ENCODE peak calls at places on chromosomes 1 and 21, in ten cellular contexts. L is BJ; W is stimulated activated CD8-positive, alpha-beta memory T cell treated with anti-CD3 and anti-CD28 coated beads, Interleukin-2, amount 100 ng/mL, for 48 hours; V is cardiac fibroblast; X is activated T-cell treated with anti-CD3 and anti-CD28 coated beads for 4 hours; K is mesothelial cell of epicardium; Z is NCI-H2029; M is EL; U is retina; O is type B pancreatic cell. I is an unnamed sample.

GRCh38 chr1:47533176-47534039 is 95.6 kb downstream of the FOXD2 start:
- DNase-seq in L (peak), W (no peak), V (peak), X (no peak), K (peak), Z (no peak), M (peak), U (peak), O (peak), I (no peak)

GRCh38 chr1:156021954-156022353 is 1.2 kb upstream of the SSR2 start:
- DNase-seq in L (no peak), W (no peak), V (no peak), X (no peak), K (no peak), Z (no peak), M (no peak), U (no peak), O (no peak), I (no peak)

GRCh38 chr1:4745560-4745959 is 91.2 kb downstream of the AJAP1 start:
- DNase-seq in L (no peak), W (no peak), V (no peak), X (no peak), K (no peak), Z (no peak), M (no peak), U (no peak), O (no peak), I (no peak)

GRCh38 chr1:114235956-114236355 is 82.3 kb upstream of the SYT6 start:
- DNase-seq in L (no peak), W (no peak), V (no peak), X (no peak), K (no peak), Z (peak), M (no peak), U (no peak), O (no peak), I (peak)

GRCh38 chr1:17009706-17010105 is 2.0 kb downstream of the ATP13A2 start:
- DNase-seq in L (no peak), W (no peak), V (no peak), X (no peak), K (no peak), Z (no peak), M (no peak), U (no peak), O (no peak), I (no peak)

GRCh38 chr1:53084589-53084971 is 22.6 kb downstream of the PODN start:
- DNase-seq in L (no peak), W (no peak), V (no peak), X (no peak), K (no peak), Z (no peak), M (no peak), U (no peak), O (no peak), I (no peak)

GRCh38 chr1:28416509-28417194 is 47.1 kb downstream of the PHACTR4 start:
- DNase-seq in L (no peak), W (no peak), V (peak), X (no peak), K (no peak), Z (no peak), M (peak), U (no peak), O (no peak), I (no peak)

GRCh38 chr1:82371844-82372498 is 571.2 kb downstream of the ADGRL2 start:
- DNase-seq in L (no peak), W (no peak), V (no peak), X (no peak), K (no peak), Z (no peak), M (no peak), U (no peak), O (no peak), I (no peak)

GRCh38 chr1:202615501-202616354 is 94.5 kb downstream of the SYT2 start:
- DNase-seq in L (peak), W (no peak), V (peak), X (no peak), K (no peak), Z (no peak), M (peak), U (no peak), O (no peak), I (no peak)

GRCh38 chr1:204936765-204937164 is 66.1 kb downstream of the NFASC start:
- DNase-seq in L (no peak), W (no peak), V (no peak), X (no peak), K (no peak), Z (no peak), M (no peak), U (no peak), O (no peak), I (no peak)

GRCh38 chr1:160954158-160955104 is at the start of gene ITLN2:
- DNase-seq in L (no peak), W (peak), V (peak), X (peak), K (no peak), Z (no peak), M (peak), U (peak), O (no peak), I (no peak)

GRCh38 chr1:205575294-205575885 is 56.4 kb downstream of the ELK4 start:
- DNase-seq in L (no peak), W (no peak), V (no peak), X (no peak), K (no peak), Z (no peak), M (no peak), U (no peak), O (peak), I (no peak)

GRCh38 chr21:31293986-31294385 is 50.1 kb downstream of the TIAM1 start:
- DNase-seq in L (peak), W (peak), V (peak), X (peak), K (no peak), Z (no peak), M (peak), U (no peak), O (no peak), I (no peak)

GRCh38 chr1:186965847-186966246 is 137.1 kb downstream of the PLA2G4A start:
- DNase-seq in L (no peak), W (no peak), V (no peak), X (no peak), K (no peak), Z (no peak), M (no peak), U (no peak), O (no peak), I (no peak)

GRCh38 chr1:192565946-192566345 is 9.6 kb upstream of the RGS1 start:
- DNase-seq in L (no peak), W (no peak), V (no peak), X (no peak), K (no peak), Z (no peak), M (no peak), U (no peak), O (no peak), I (no peak)

GRCh38 chr1:240732390-240732789 is 120.4 kb upstream of the GREM2 start:
- DNase-seq in L (no peak), W (no peak), V (peak), X (no peak), K (no peak), Z (peak), M (peak), U (peak), O (no peak), I (no peak)

GRCh38 chr1:90534669-90535379 is 182.3 kb downstream of the BARHL2 start:
- DNase-seq in L (no peak), W (no peak), V (no peak), X (no peak), K (no peak), Z (no peak), M (no peak), U (peak), O (no peak), I (no peak)

GRCh38 chr1:160376525-160377131 is 9.8 kb downstream of the NHLH1 start:
- DNase-seq in L (no peak), W (no peak), V (peak), X (no peak), K (no peak), Z (peak), M (peak), U (peak), O (peak), I (no peak)

GRCh38 chr1:89201489-89201794 is 2.7 kb upstream of the GBP4 start:
- DNase-seq in L (no peak), W (no peak), V (no peak), X (no peak), K (no peak), Z (no peak), M (no peak), U (no peak), O (no peak), I (no peak)

GRCh38 chr1:168416220-168416619 is 127.6 kb downstream of the XCL2 start:
- DNase-seq in L (no peak), W (no peak), V (no peak), X (no peak), K (no peak), Z (no peak), M (no peak), U (no peak), O (no peak), I (no peak)

GRCh38 chr21:46424621-46425020 is 34.1 kb upstream of the DIP2A start:
- DNase-seq in L (no peak), W (no peak), V (no peak), X (no peak), K (no peak), Z (no peak), M (no peak), U (no peak), O (no peak), I (no peak)

GRCh38 chr1:26281091-26281958 is 1.4 kb downstream of the SH3BGRL3 start:
- DNase-seq in L (no peak), W (no peak), V (no peak), X (no peak), K (no peak), Z (no peak), M (peak), U (no peak), O (no peak), I (no peak)

GRCh38 chr1:111209622-111210021 is 9.2 kb upstream of the DENND2D start:
- DNase-seq in L (no peak), W (no peak), V (no peak), X (no peak), K (no peak), Z (no peak), M (no peak), U (no peak), O (no peak), I (no peak)

GRCh38 chr1:202964755-202965440 is 2.2 kb downstream of the CYB5R1 start:
- DNase-seq in L (no peak), W (no peak), V (peak), X (no peak), K (no peak), Z (peak), M (peak), U (no peak), O (no peak), I (no peak)